ENCODE peak calls at places on chromosomes 13 and 19, in six cellular contexts. P is Peyer's patch, M is lower lobe of right lung, J is AG09309, X is mucosa of descending colon, T is tibial artery. E is an unnamed sample.

GRCh38 chr13:103948477-103948876 is 882.3 kb upstream of the SLC10A2 start:
- DNase-seq in P (no peak), M (no peak), J (no peak), X (no peak), T (no peak), E (no peak)

GRCh38 chr13:90233933-90234672 is 1113.4 kb upstream of the MIR17HG start:
- DNase-seq in P (no peak), M (no peak), J (no peak), X (no peak), T (no peak), E (no peak)

GRCh38 chr13:25738342-25738771 is 313.5 kb downstream of the SHISA2 start:
- DNase-seq in P (no peak), M (no peak), J (no peak), X (no peak), T (no peak), E (no peak)

GRCh38 chr19:50548191-50549058 is 19.8 kb downstream of the LRRC4B start:
- DNase-seq in P (no peak), M (no peak), J (no peak), X (no peak), T (no peak), E (no peak)

GRCh38 chr19:33395561-33396550 is 22.3 kb downstream of the CEBPG start:
- DNase-seq in P (no peak), M (peak; percentile 72), J (no peak), X (peak; percentile 36), T (peak; percentile 72), E (peak; percentile 41)

GRCh38 chr19:2716722-2717637 is 4.2 kb downstream of the DIRAS1 start:
- DNase-seq in P (no peak), M (peak; percentile 30), J (no peak), X (no peak), T (no peak), E (no peak)

GRCh38 chr19:8357007-8357521 is 6.9 kb upstream of the ANGPTL4 start:
- DNase-seq in P (no peak), M (no peak), J (no peak), X (no peak), T (no peak), E (no peak)

GRCh38 chr13:107375701-107376350 is 807.9 kb upstream of the ARGLU1 start:
- DNase-seq in P (no peak), M (no peak), J (no peak), X (no peak), T (no peak), E (no peak)

GRCh38 chr19:15432629-15433518 is 14.1 kb upstream of the AKAP8L start:
- DNase-seq in P (peak; percentile 83), M (peak; percentile 95), J (peak; percentile 52), X (peak; percentile 97), T (peak; percentile 94), E (peak; percentile 89)

GRCh38 chr13:40352807-40353562 is 313.5 kb downstream of the FOXO1 start:
- DNase-seq in P (no peak), M (no peak), J (no peak), X (no peak), T (no peak), E (no peak)

GRCh38 chr13:21909331-21909730 is 238.5 kb downstream of the FGF9 start:
- DNase-seq in P (no peak), M (no peak), J (no peak), X (no peak), T (no peak), E (no peak)

GRCh38 chr13:44667950-44668349 is 91.8 kb upstream of the TSC22D1 start:
- DNase-seq in P (no peak), M (no peak), J (peak; percentile 76), X (no peak), T (no peak), E (no peak)

GRCh38 chr13:72072223-72072622 is 205.2 kb upstream of the DACH1 start:
- DNase-seq in P (no peak), M (no peak), J (no peak), X (no peak), T (no peak), E (no peak)

GRCh38 chr13:41694902-41695301 is 237.6 kb downstream of the RGCC start:
- DNase-seq in P (no peak), M (no peak), J (peak; percentile 91), X (no peak), T (peak; percentile 78), E (peak; percentile 81)

GRCh38 chr19:7636691-7637373 is at the start of gene STXBP2:
- DNase-seq in P (peak; percentile 91), M (peak; percentile 90), J (no peak), X (peak; percentile 97), T (no peak), E (peak; percentile 84)

GRCh38 chr19:42284641-42285341 is 15.7 kb downstream of the CIC start:
- DNase-seq in P (peak; percentile 29), M (no peak), J (no peak), X (peak; percentile 64), T (peak; percentile 74), E (no peak)

GRCh38 chr13:20127563-20128458 is 33.0 kb downstream of the GJA3 start:
- DNase-seq in P (peak; percentile 24), M (peak; percentile 80), J (no peak), X (peak; percentile 80), T (peak; percentile 84), E (peak; percentile 84)

GRCh38 chr13:100129605-100130004 is 40.7 kb downstream of the PCCA start:
- DNase-seq in P (no peak), M (no peak), J (no peak), X (no peak), T (no peak), E (peak; percentile 60)
- TF ChIP-seq CTCF in P (no peak), M (no peak), J (no peak), X (no peak), T (no peak), E (no peak)

GRCh38 chr13:50948576-50948975 is 39.0 kb downstream of the RNASEH2B start:
- DNase-seq in P (no peak), M (no peak), J (peak; percentile 10), X (no peak), T (no peak), E (no peak)
- TF ChIP-seq CTCF in P (no peak), M (no peak), J (no peak), X (no peak), T (no peak), E (no peak)

GRCh38 chr13:45700971-45701900 is 884 bp upstream of the CBY2 start:
- DNase-seq in P (no peak), M (no peak), J (no peak), X (no peak), T (no peak), E (no peak)
- TF ChIP-seq CTCF in P (no peak), M (no peak), J (no peak), X (no peak), T (no peak), E (no peak)

DNA sequence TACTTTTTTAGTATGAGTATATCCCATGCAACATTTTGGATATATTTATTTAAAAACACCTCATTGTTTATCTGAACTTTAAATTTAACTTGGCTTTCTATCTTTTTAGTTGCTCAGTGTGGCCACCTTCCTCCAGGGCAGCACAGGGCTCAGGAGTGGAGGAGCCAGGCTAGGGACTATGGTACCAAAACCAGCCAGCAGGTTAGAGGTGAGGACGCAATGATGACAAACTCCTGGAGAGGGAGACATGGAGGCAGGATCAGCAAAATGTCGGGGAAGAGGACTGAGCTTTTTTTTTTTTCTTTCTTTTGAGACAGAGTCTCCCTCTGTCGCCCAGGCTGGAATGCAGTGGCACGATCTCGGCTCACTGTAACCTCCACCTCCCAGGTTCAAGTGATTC is 29.6 kb upstream of the CALM3 start:
- DNase-seq in P (no peak), M (no peak), J (no peak), X (no peak), T (no peak), E (no peak)
- TF ChIP-seq CTCF in P (peak; percentile 8), M (no peak), J (peak; percentile 25), X (no peak), T (no peak), E (no peak)

DNA sequence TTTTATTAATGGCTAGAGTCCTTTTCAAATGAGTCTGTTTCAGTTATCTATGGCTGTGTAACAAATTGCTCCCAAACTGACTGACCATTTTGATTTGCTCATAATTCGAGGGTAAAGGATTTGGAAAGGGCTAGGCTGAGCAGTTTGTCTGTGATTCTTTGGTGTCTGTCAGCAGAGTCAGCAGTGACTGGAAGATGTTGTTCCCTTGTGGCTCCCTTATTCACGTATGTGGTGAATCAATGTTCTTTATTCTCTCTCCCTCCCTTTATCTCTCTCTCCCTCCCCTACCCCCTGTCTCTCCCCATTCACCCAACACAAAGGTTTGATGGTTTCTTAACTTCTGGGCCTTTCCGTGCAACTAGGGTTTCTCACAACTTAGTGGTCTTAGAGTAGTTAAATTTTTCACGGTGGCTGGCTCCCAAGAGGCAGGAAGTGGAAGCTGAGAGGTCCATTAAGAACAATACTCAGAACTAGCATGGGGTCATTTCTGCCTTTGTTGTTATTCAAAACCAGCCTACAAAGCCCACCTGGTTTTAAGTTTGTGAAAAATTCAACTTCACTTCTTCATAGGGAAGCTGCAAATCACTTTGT is 772.5 kb upstream of the SLITRK1 start:
- DNase-seq in P (no peak), M (no peak), J (no peak), X (no peak), T (no peak), E (no peak)
- TF ChIP-seq CTCF in P (no peak), M (no peak), J (no peak), X (no peak), T (no peak), E (no peak)

E was measured in CD14-positive monocyte.